ENCODE peak calls at places on chromosomes 11 and 22, in four cellular contexts. C is SK-N-SH, I is GM12892, K is upper lobe of left lung. M is an unnamed sample.

GRCh38 chr11:95671768-95672167 is 117.8 kb downstream of the FAM76B start:
- DNase-seq in C (no peak), I (no peak), K (no peak), M (no peak)

GRCh38 chr11:8863838-8864237 is 47.2 kb upstream of the AKIP1 start:
- DNase-seq in C (no peak), I (no peak), K (no peak), M (no peak)

GRCh38 chr22:29079218-29079901 is 6.5 kb downstream of the KREMEN1 start:
- DNase-seq in C (no peak), I (no peak), K (no peak), M (no peak)

GRCh38 chr11:101269990-101270660 is 140.5 kb upstream of the PGR start:
- DNase-seq in C (no peak), I (no peak), K (no peak), M (no peak)

GRCh38 chr11:78030429-78031325 is 7.6 kb upstream of the KCTD14 start:
- DNase-seq in C (peak; percentile 91), I (no peak), K (peak; percentile 76), M (no peak)

GRCh38 chr11:34180045-34180813 is 74.8 kb downstream of the NAT10 start:
- DNase-seq in C (no peak), I (no peak), K (no peak), M (no peak)

GRCh38 chr11:65355013-65355775 is 643 bp downstream of the TIGD3 start:
- DNase-seq in C (peak; percentile 87), I (peak; percentile 70), K (peak; percentile 70), M (no peak)

GRCh38 chr11:78834886-78835285 is 260.2 kb upstream of the NARS2 start:
- DNase-seq in C (no peak), I (no peak), K (no peak), M (no peak)

GRCh38 chr11:3925513-3925912 is 70.0 kb downstream of the STIM1 start:
- DNase-seq in C (no peak), I (no peak), K (no peak), M (no peak)

GRCh38 chr11:76793391-76793811 is 10.2 kb downstream of the TSKU start:
- DNase-seq in C (peak; percentile 27), I (no peak), K (no peak), M (no peak)

GRCh38 chr11:83292709-83293435 is 6.7 kb upstream of the CCDC90B start:
- DNase-seq in C (peak; percentile 40), I (no peak), K (no peak), M (peak; percentile 17)

GRCh38 chr11:125514336-125515101 is 18.5 kb upstream of the FEZ1 start:
- DNase-seq in C (peak; percentile 32), I (no peak), K (no peak), M (no peak)

GRCh38 chr11:128182844-128183243 is 404.5 kb downstream of the ETS1 start:
- DNase-seq in C (no peak), I (no peak), K (no peak), M (no peak)

GRCh38 chr11:75233688-75234295 is 6.8 kb upstream of the TPBGL start:
- DNase-seq in C (no peak), I (no peak), K (no peak), M (no peak)

GRCh38 chr11:7547091-7547490 is 33.3 kb downstream of the PPFIBP2 start:
- DNase-seq in C (no peak), I (no peak), K (no peak), M (no peak)

GRCh38 chr11:55357560-55358184 is 10.1 kb upstream of the OR4A15 start:
- DNase-seq in C (no peak), I (no peak), K (no peak), M (no peak)

GRCh38 chr11:3057069-3057963 is at the start of gene CARS1:
- DNase-seq in C (peak; percentile 97), I (peak; percentile 96), K (peak; percentile 99), M (peak; percentile 62)

GRCh38 chr11:90213322-90213721 is 9.5 kb downstream of the CHORDC1 start:
- DNase-seq in C (no peak), I (no peak), K (no peak), M (no peak)

GRCh38 chr11:27717377-27717776 is 17.1 kb upstream of the BDNF start:
- DNase-seq in C (peak; percentile 45), I (no peak), K (no peak), M (no peak)

GRCh38 chr22:24186892-24187670 is 5.8 kb downstream of the SUSD2 start:
- DNase-seq in C (peak; percentile 20), I (no peak), K (peak; percentile 77), M (no peak)

GRCh38 chr11:134224710-134225662 is 515 bp downstream of the VPS26B start:
- DNase-seq in C (peak; percentile 66), I (no peak), K (peak; percentile 93), M (no peak)

GRCh38 chr22:28004021-28004420 is 85.0 kb upstream of the PITPNB start:
- DNase-seq in C (no peak), I (no peak), K (no peak), M (no peak)

GRCh38 chr11:69801513-69802335 is 17.5 kb downstream of the FGF3 start:
- DNase-seq in C (peak; percentile 75), I (no peak), K (no peak), M (peak; percentile 12)

GRCh38 chr22:17570851-17571631 is 7.7 kb downstream of the SLC25A18 start:
- DNase-seq in C (no peak), I (no peak), K (peak; percentile 83), M (no peak)

GRCh38 chr22:17566776-17567175 is 3.5 kb downstream of the SLC25A18 start:
- DNase-seq in C (no peak), I (no peak), K (no peak), M (no peak)

GRCh38 chr22:17565986-17566687 is 2.8 kb downstream of the SLC25A18 start:
- DNase-seq in C (no peak), I (no peak), K (no peak), M (no peak)

GRCh38 chr22:17575151-17575550 is 11.9 kb downstream of the SLC25A18 start:
- DNase-seq in C (no peak), I (no peak), K (no peak), M (no peak)

DNA sequence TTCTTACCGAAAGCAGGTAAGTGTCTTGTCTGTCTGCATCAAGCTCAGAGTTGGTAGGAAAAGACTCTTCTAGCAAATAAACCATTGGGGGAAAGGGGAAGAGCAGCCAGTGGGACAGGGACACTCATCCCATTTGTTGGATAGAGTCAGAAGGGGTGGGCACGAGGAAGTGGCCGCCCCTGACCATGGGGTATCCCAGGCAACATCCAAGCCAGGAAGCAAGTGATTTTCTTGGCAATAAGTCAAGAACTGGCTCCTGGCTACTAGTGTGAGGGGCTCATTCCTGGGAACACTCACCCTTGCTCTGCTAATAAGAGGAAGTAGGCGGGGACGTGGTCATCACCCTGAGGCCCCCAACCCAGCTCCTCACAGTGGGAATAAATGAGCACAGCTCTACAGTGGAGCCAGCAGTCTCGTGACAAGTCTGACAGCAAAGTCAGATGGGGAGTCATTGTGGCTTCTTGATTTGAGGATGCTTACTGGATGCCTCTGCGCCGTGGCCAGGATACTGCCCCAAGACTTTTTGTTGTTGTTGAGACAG is 6.7 kb downstream of the SLC25A18 start:
- DNase-seq in C (no peak), I (no peak), K (no peak), M (no peak)
- TF ChIP-seq POLR2AphosphoS5 in C (no peak), I (no peak), K (peak; percentile 35), M (no peak)

GRCh38 chr11:73316422-73316821 is 8.3 kb downstream of the ARHGEF17 start:
- DNase-seq in C (no peak), I (no peak), K (no peak), M (no peak)

GRCh38 chr11:73315288-73316020 is 7.4 kb downstream of the ARHGEF17 start:
- DNase-seq in C (no peak), I (no peak), K (no peak), M (no peak)

GRCh38 chr11:73317803-73318202 is 9.7 kb downstream of the ARHGEF17 start:
- DNase-seq in C (no peak), I (no peak), K (no peak), M (no peak)

GRCh38 chr11:73318501-73319011 is 10.5 kb downstream of the ARHGEF17 start:
- DNase-seq in C (no peak), I (no peak), K (no peak), M (no peak)

DNA sequence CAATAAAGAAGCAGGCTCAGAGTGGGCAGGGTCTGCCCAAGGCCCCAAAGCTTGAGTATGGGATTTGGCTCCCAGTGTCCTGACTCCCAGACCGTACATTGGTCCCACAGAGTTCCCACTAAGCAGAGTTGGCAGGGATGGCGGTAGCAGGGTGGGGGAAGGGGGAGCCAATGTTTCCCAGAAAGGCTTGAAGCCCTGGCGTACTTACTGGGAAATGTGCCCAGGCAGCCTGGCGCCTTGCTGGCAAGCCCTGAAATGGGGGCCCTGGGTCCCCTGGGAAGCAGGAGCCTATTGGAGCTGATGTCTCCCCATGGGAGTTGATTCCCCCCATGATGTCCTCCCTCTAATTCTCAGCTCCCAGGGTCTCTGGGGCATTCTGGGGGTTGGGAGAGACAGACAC is 9.3 kb downstream of the ARHGEF17 start:
- DNase-seq in C (no peak), I (no peak), K (no peak), M (no peak)
- TF ChIP-seq POLR2AphosphoS5 in C (no peak), I (no peak), K (peak; percentile 52), M (no peak)

GRCh38 chr22:46054091-46054877 is 77.3 kb upstream of the WNT7B start:
- DNase-seq in C (peak; percentile 88), I (peak; percentile 55), K (peak; percentile 93), M (no peak)
- TF ChIP-seq POLR2AphosphoS5 in C (peak; percentile 49), I (no peak), K (no peak), M (peak; percentile 11)

DNA sequence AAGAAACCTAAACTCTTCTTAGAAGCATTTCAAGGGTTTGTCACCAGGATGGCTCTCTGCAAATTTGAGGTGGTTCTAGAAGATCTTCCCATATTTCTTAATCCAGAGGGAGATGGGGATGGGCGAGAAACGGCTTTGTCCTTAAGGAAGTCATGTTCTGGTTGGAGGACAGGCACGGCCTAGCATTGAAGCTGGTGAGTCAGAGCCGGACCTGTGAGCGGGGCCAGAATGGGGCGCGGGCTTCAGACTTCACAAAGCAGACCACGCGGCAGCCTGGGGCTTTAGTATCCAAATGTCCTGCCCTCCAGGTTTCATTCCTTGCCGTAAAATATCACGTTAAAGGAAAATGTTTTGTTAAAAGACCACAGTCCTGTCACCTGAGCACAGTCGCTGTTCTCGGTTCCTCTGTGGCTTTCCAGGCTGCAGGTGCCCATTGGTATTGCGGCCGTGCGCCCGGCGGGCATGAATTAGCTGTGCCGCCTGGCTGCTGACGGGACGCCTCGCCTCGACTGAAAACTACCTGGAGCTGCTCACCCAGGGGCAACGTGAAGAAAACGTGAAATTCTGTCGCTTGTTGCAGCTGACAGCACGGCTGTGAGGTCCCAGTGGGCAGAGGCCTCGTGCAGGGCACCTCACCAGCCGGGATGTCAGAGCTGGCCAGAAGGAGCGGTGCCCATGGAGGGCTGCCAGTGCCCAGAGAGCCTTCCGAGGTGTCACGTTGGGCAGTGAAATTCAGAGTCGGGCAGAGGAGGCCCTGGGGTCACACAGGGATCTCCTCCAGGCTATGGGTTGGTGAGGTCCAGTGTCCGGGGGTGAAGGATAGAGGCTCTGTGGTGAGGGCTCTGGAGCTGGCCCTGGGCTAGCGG is 59.0 kb downstream of the LRP5 start:
- DNase-seq in C (no peak), I (peak; percentile 44), K (peak; percentile 84), M (no peak)
- TF ChIP-seq POLR2AphosphoS5 in C (no peak), I (no peak), K (no peak), M (no peak)

GRCh38 chr11:123083623-123084029 is 21.7 kb upstream of the HSPA8 start:
- DNase-seq in C (peak; percentile 43), I (no peak), K (no peak), M (peak; percentile 78)
- TF ChIP-seq POLR2AphosphoS5 in C (peak; percentile 1), I (no peak), K (no peak), M (no peak)

DNA sequence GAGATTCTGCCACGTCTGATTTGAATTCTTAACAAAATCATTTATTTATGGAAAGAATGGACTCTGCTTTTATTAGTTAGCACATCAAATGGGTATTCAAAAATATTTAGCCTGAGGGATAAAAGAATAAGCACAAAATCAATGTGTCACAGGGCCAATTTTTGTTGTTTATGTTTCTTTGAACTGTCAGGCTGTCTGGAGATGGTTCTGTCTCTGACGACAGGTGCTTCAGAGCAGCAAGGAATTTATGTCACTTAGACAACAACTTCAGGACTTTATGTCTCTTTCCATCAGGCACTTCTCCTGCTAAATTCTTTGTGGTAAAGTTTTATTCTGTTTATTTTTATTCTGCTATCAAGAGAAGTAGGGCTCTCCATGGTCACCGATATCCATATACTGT is 325.9 kb upstream of the NCAM1 start:
- DNase-seq in C (no peak), I (no peak), K (no peak), M (no peak)
- TF ChIP-seq POLR2AphosphoS5 in C (no peak), I (no peak), K (no peak), M (no peak)